ENCODE peak calls at places on chromosomes 5 and 9, in five cellular contexts. One of them, this sample, is unnamed.

GRCh38 chr5:76813982-76814562 is 4.8 kb upstream of the F2RL1 start:
- DNase-seq in endothelial cell of umbilical vein: peak; percentile 54
- DNase-seq in Peyer's patch: no peak
- DNase-seq in CD4-positive, alpha-beta T cell: no peak
- DNase-seq in AG04450: peak; percentile 59
- DNase-seq in this sample: no peak

GRCh38 chr9:128188209-128188608 is 3.2 kb downstream of the CIZ1 start:
- DNase-seq in endothelial cell of umbilical vein: no peak
- DNase-seq in Peyer's patch: no peak
- DNase-seq in CD4-positive, alpha-beta T cell: no peak
- DNase-seq in AG04450: no peak
- DNase-seq in this sample: no peak

GRCh38 chr5:109455598-109456096 is 45.9 kb upstream of the PJA2 start:
- DNase-seq in endothelial cell of umbilical vein: peak; percentile 98
- DNase-seq in Peyer's patch: no peak
- DNase-seq in CD4-positive, alpha-beta T cell: no peak
- DNase-seq in AG04450: peak; percentile 73
- DNase-seq in this sample: no peak

GRCh38 chr9:28692012-28692411 is 1118.7 kb upstream of the C9orf72 start:
- DNase-seq in endothelial cell of umbilical vein: no peak
- DNase-seq in Peyer's patch: no peak
- DNase-seq in CD4-positive, alpha-beta T cell: no peak
- DNase-seq in AG04450: no peak
- DNase-seq in this sample: no peak

GRCh38 chr5:84393969-84394368 is 9.3 kb upstream of the EDIL3 start:
- DNase-seq in endothelial cell of umbilical vein: peak; percentile 90
- DNase-seq in Peyer's patch: no peak
- DNase-seq in CD4-positive, alpha-beta T cell: no peak
- DNase-seq in AG04450: no peak
- DNase-seq in this sample: no peak

GRCh38 chr9:115913666-115914065 is 239.9 kb upstream of the PAPPA start:
- DNase-seq in endothelial cell of umbilical vein: no peak
- DNase-seq in Peyer's patch: no peak
- DNase-seq in CD4-positive, alpha-beta T cell: no peak
- DNase-seq in AG04450: no peak
- DNase-seq in this sample: no peak

GRCh38 chr9:75889577-75889976 is 896 bp upstream of the PCSK5 start:
- DNase-seq in endothelial cell of umbilical vein: no peak
- DNase-seq in Peyer's patch: peak; percentile 54
- DNase-seq in CD4-positive, alpha-beta T cell: no peak
- DNase-seq in AG04450: no peak
- DNase-seq in this sample: no peak

GRCh38 chr5:55187370-55187769 is 14.4 kb upstream of the CDC20B start:
- DNase-seq in endothelial cell of umbilical vein: peak; percentile 27
- DNase-seq in Peyer's patch: no peak
- DNase-seq in CD4-positive, alpha-beta T cell: no peak
- DNase-seq in AG04450: no peak
- DNase-seq in this sample: no peak

GRCh38 chr5:73186976-73187375 is 14.0 kb downstream of the TMEM174 start:
- DNase-seq in endothelial cell of umbilical vein: no peak
- DNase-seq in Peyer's patch: no peak
- DNase-seq in CD4-positive, alpha-beta T cell: no peak
- DNase-seq in AG04450: no peak
- DNase-seq in this sample: no peak

GRCh38 chr5:176501333-176501732 is 35.9 kb downstream of the RNF44 start:
- DNase-seq in endothelial cell of umbilical vein: no peak
- DNase-seq in Peyer's patch: no peak
- DNase-seq in CD4-positive, alpha-beta T cell: no peak
- DNase-seq in AG04450: peak; percentile 53
- DNase-seq in this sample: no peak

GRCh38 chr5:78644741-78645300 is 3.8 kb downstream of the LHFPL2 start:
- DNase-seq in endothelial cell of umbilical vein: no peak
- DNase-seq in Peyer's patch: no peak
- DNase-seq in CD4-positive, alpha-beta T cell: no peak
- DNase-seq in AG04450: no peak
- DNase-seq in this sample: no peak

GRCh38 chr9:89455356-89455824 is 42.5 kb downstream of the SEMA4D start:
- DNase-seq in endothelial cell of umbilical vein: no peak
- DNase-seq in Peyer's patch: no peak
- DNase-seq in CD4-positive, alpha-beta T cell: no peak
- DNase-seq in AG04450: no peak
- DNase-seq in this sample: no peak

GRCh38 chr5:155098433-155098832 is 84.9 kb downstream of the KIF4B start:
- DNase-seq in endothelial cell of umbilical vein: no peak
- DNase-seq in Peyer's patch: no peak
- DNase-seq in CD4-positive, alpha-beta T cell: no peak
- DNase-seq in AG04450: no peak
- DNase-seq in this sample: no peak

GRCh38 chr5:176697929-176698520 is 50.7 kb downstream of the TSPAN17 start:
- DNase-seq in endothelial cell of umbilical vein: no peak
- DNase-seq in Peyer's patch: no peak
- DNase-seq in CD4-positive, alpha-beta T cell: no peak
- DNase-seq in AG04450: no peak
- DNase-seq in this sample: no peak

GRCh38 chr9:76403352-76403751 is 9.1 kb upstream of the RFK start:
- DNase-seq in endothelial cell of umbilical vein: peak; percentile 83
- DNase-seq in Peyer's patch: no peak
- DNase-seq in CD4-positive, alpha-beta T cell: no peak
- DNase-seq in AG04450: peak; percentile 56
- DNase-seq in this sample: no peak

GRCh38 chr9:35380016-35380415 is 109.9 kb upstream of the RUSC2 start:
- DNase-seq in endothelial cell of umbilical vein: no peak
- DNase-seq in Peyer's patch: no peak
- DNase-seq in CD4-positive, alpha-beta T cell: no peak
- DNase-seq in AG04450: no peak
- DNase-seq in this sample: no peak

GRCh38 chr9:109780453-109781033 is 545 bp downstream of the PALM2AKAP2 start:
- DNase-seq in endothelial cell of umbilical vein: no peak
- DNase-seq in Peyer's patch: no peak
- DNase-seq in CD4-positive, alpha-beta T cell: no peak
- DNase-seq in AG04450: no peak
- DNase-seq in this sample: no peak

GRCh38 chr5:101364469-101364868 is 461.4 kb upstream of the ST8SIA4 start:
- DNase-seq in endothelial cell of umbilical vein: no peak
- DNase-seq in Peyer's patch: no peak
- DNase-seq in CD4-positive, alpha-beta T cell: no peak
- DNase-seq in AG04450: no peak
- DNase-seq in this sample: no peak

GRCh38 chr9:128191406-128192046 is at the start of gene CIZ1:
- DNase-seq in endothelial cell of umbilical vein: peak; percentile 76
- DNase-seq in Peyer's patch: peak; percentile 88
- DNase-seq in CD4-positive, alpha-beta T cell: peak; percentile 63
- DNase-seq in AG04450: no peak
- DNase-seq in this sample: peak; percentile 77

GRCh38 chr9:124191691-124192208 is 66.0 kb upstream of the NEK6 start:
- DNase-seq in endothelial cell of umbilical vein: no peak
- DNase-seq in Peyer's patch: no peak
- DNase-seq in CD4-positive, alpha-beta T cell: no peak
- DNase-seq in AG04450: no peak
- DNase-seq in this sample: no peak

GRCh38 chr9:128214571-128215490 is 11.7 kb downstream of the DNM1 start:
- DNase-seq in endothelial cell of umbilical vein: no peak
- DNase-seq in Peyer's patch: no peak
- DNase-seq in CD4-positive, alpha-beta T cell: no peak
- DNase-seq in AG04450: no peak
- DNase-seq in this sample: no peak

GRCh38 chr5:19880859-19881436 is 107.1 kb downstream of the CDH18 start:
- DNase-seq in endothelial cell of umbilical vein: no peak
- DNase-seq in Peyer's patch: no peak
- DNase-seq in CD4-positive, alpha-beta T cell: no peak
- DNase-seq in AG04450: no peak
- DNase-seq in this sample: no peak

GRCh38 chr5:136027316-136027715 is 1.5 kb upstream of the TGFBI start:
- DNase-seq in endothelial cell of umbilical vein: no peak
- DNase-seq in Peyer's patch: no peak
- DNase-seq in CD4-positive, alpha-beta T cell: no peak
- DNase-seq in AG04450: no peak
- DNase-seq in this sample: no peak

GRCh38 chr9:14520341-14520740 is 172.9 kb downstream of the ZDHHC21 start:
- DNase-seq in endothelial cell of umbilical vein: no peak
- DNase-seq in Peyer's patch: no peak
- DNase-seq in CD4-positive, alpha-beta T cell: no peak
- DNase-seq in AG04450: no peak
- DNase-seq in this sample: no peak

GRCh38 chr9:114372971-114373591 is 14.7 kb downstream of the AKNA start:
- DNase-seq in endothelial cell of umbilical vein: no peak
- DNase-seq in Peyer's patch: peak; percentile 67
- DNase-seq in CD4-positive, alpha-beta T cell: peak; percentile 64
- DNase-seq in AG04450: no peak
- DNase-seq in this sample: peak; percentile 73

GRCh38 chr9:128819716-128820664 is 1.7 kb downstream of the ENDOG start:
- DNase-seq in endothelial cell of umbilical vein: no peak
- DNase-seq in Peyer's patch: no peak
- DNase-seq in CD4-positive, alpha-beta T cell: no peak
- DNase-seq in AG04450: no peak
- DNase-seq in this sample: no peak

GRCh38 chr5:35780236-35780635 is 76.5 kb upstream of the IL7R start:
- DNase-seq in endothelial cell of umbilical vein: no peak
- DNase-seq in Peyer's patch: no peak
- DNase-seq in CD4-positive, alpha-beta T cell: peak; percentile 46
- DNase-seq in AG04450: no peak
- DNase-seq in this sample: no peak

GRCh38 chr9:93305497-93306020 is 121.6 kb downstream of the WNK2 start:
- DNase-seq in endothelial cell of umbilical vein: no peak
- DNase-seq in Peyer's patch: peak; percentile 46
- DNase-seq in CD4-positive, alpha-beta T cell: no peak
- DNase-seq in AG04450: no peak
- DNase-seq in this sample: peak; percentile 14

GRCh38 chr5:14036514-14036913 is 92.0 kb upstream of the DNAH5 start:
- DNase-seq in endothelial cell of umbilical vein: no peak
- DNase-seq in Peyer's patch: no peak
- DNase-seq in CD4-positive, alpha-beta T cell: no peak
- DNase-seq in AG04450: no peak
- DNase-seq in this sample: no peak

GRCh38 chr5:176542135-176542595 is 5.0 kb upstream of the RNF44 start:
- DNase-seq in endothelial cell of umbilical vein: no peak
- DNase-seq in Peyer's patch: peak; percentile 81
- DNase-seq in CD4-positive, alpha-beta T cell: peak; percentile 60
- DNase-seq in AG04450: no peak
- DNase-seq in this sample: peak; percentile 52

GRCh38 chr9:38432922-38433510 is 8.8 kb upstream of the IGFBPL1 start:
- DNase-seq in endothelial cell of umbilical vein: peak; percentile 37
- DNase-seq in Peyer's patch: no peak
- DNase-seq in CD4-positive, alpha-beta T cell: no peak
- DNase-seq in AG04450: peak; percentile 8
- DNase-seq in this sample: no peak

GRCh38 chr9:111427186-111427585 is 57.0 kb downstream of the ECPAS start:
- DNase-seq in endothelial cell of umbilical vein: peak; percentile 6
- DNase-seq in Peyer's patch: no peak
- DNase-seq in CD4-positive, alpha-beta T cell: no peak
- DNase-seq in AG04450: no peak
- DNase-seq in this sample: no peak

GRCh38 chr9:99690573-99690972 is 131.1 kb upstream of the NR4A3 start:
- DNase-seq in endothelial cell of umbilical vein: no peak
- DNase-seq in Peyer's patch: no peak
- DNase-seq in CD4-positive, alpha-beta T cell: no peak
- DNase-seq in AG04450: no peak
- DNase-seq in this sample: no peak

DNA sequence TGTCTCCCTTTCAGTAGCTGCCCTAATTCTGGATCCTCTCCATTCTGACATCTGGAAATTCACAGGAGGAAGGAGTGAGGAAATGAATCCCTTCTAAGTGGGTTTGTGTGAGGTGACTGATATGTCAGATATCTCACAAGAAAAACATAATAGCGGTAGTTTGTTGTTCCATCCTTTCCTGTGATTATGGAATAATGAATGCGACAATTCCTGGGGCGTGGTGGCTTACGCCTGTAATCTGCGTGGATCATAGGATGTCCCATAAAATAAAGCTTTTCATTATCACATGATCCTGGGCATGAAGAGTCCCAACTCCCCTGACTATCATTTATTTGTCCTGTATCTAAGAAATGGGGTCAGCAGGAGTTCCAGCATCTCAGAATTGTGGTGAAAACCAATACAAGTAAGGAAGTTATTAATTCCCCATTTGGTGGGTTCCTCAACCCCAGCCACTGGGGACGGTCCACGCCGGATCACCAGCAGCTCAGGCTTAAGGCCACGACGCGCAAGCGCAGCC is 375 bp upstream of the C5orf24 start:
- DNase-seq in endothelial cell of umbilical vein: no peak
- DNase-seq in Peyer's patch: no peak
- DNase-seq in CD4-positive, alpha-beta T cell: no peak
- DNase-seq in AG04450: no peak
- DNase-seq in this sample: no peak
- TF ChIP-seq CTCF in endothelial cell of umbilical vein: no peak
- TF ChIP-seq CTCF in Peyer's patch: no peak
- TF ChIP-seq CTCF in CD4-positive, alpha-beta T cell: no peak
- TF ChIP-seq CTCF in AG04450: no peak
- TF ChIP-seq CTCF in this sample: no peak

DNA sequence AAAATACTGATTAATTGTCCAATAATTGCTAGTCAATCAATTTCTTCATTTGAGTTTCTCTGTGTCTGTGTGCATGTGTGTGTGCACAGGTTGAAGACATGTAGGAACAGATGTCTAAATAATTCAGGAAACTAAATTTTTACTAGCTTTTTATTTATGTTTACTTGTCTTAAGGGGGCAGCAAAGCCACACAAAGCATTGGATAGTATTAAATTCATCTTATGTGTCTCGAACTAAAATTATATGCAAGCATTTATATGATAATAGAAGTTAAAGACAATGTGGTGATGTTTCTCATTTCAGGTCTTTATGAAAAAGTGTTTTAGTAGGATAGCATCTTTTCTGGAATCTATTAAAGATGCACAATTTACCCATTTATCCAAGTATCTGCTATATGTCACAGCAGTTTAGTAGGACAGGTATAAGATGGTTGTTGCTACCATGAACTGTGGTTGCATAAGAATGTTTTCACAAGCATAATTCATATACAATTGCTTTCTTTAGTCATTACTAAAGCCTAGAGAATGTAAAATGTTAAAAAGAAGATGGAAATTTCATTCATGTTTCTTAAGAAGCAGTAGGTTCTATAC is 784.6 kb upstream of the NUDT12 start:
- DNase-seq in endothelial cell of umbilical vein: peak; percentile 59
- DNase-seq in Peyer's patch: no peak
- DNase-seq in CD4-positive, alpha-beta T cell: no peak
- DNase-seq in AG04450: no peak
- DNase-seq in this sample: no peak
- TF ChIP-seq CTCF in endothelial cell of umbilical vein: no peak
- TF ChIP-seq CTCF in Peyer's patch: no peak
- TF ChIP-seq CTCF in CD4-positive, alpha-beta T cell: no peak
- TF ChIP-seq CTCF in AG04450: peak; percentile 41
- TF ChIP-seq CTCF in this sample: no peak

GRCh38 chr5:52693279-52693678 is 94.4 kb upstream of the ITGA1 start:
- DNase-seq in endothelial cell of umbilical vein: peak; percentile 56
- DNase-seq in Peyer's patch: no peak
- DNase-seq in CD4-positive, alpha-beta T cell: peak; percentile 11
- DNase-seq in AG04450: no peak
- DNase-seq in this sample: no peak
- TF ChIP-seq CTCF in endothelial cell of umbilical vein: peak; percentile 52
- TF ChIP-seq CTCF in Peyer's patch: peak; percentile 71
- TF ChIP-seq CTCF in CD4-positive, alpha-beta T cell: peak; percentile 45
- TF ChIP-seq CTCF in AG04450: peak; percentile 62
- TF ChIP-seq CTCF in this sample: peak; percentile 58

GRCh38 chr9:82912639-82913038 is 150.3 kb downstream of the RASEF start:
- DNase-seq in endothelial cell of umbilical vein: no peak
- DNase-seq in Peyer's patch: no peak
- DNase-seq in CD4-positive, alpha-beta T cell: no peak
- DNase-seq in AG04450: no peak
- DNase-seq in this sample: no peak
- TF ChIP-seq CTCF in endothelial cell of umbilical vein: no peak
- TF ChIP-seq CTCF in Peyer's patch: peak; percentile 29
- TF ChIP-seq CTCF in CD4-positive, alpha-beta T cell: no peak
- TF ChIP-seq CTCF in AG04450: no peak
- TF ChIP-seq CTCF in this sample: no peak